ENCODE peak calls at places on chromosomes 3 and 15, in seven cellular contexts. X, S, M, G, V, Y and N are unnamed samples.

GRCh38 chr3:68256635-68257034 is 602.2 kb upstream of the SUCLG2 start:
- DNase-seq in X (peak; percentile 47), S (peak; percentile 46), M (no peak), G (peak; percentile 11), V (no peak), Y (no peak), N (peak; percentile 19)

GRCh38 chr15:63599401-63600000 is 2.3 kb downstream of the FBXL22 start:
- DNase-seq in X (peak; percentile 72), S (peak; percentile 31), M (peak; percentile 78), G (peak; percentile 68), V (no peak), Y (no peak), N (peak; percentile 76)

GRCh38 chr3:46881819-46882376 is 4.4 kb downstream of the PTH1R start:
- DNase-seq in X (peak; percentile 27), S (peak; percentile 57), M (no peak), G (no peak), V (no peak), Y (no peak), N (no peak)

GRCh38 chr15:71116366-71116765 is 1.1 kb downstream of the THSD4 start:
- DNase-seq in X (peak; percentile 5), S (no peak), M (no peak), G (peak; percentile 34), V (no peak), Y (no peak), N (no peak)

GRCh38 chr3:182124187-182124586 is 412.5 kb downstream of the SOX2 start:
- DNase-seq in X (no peak), S (no peak), M (no peak), G (no peak), V (no peak), Y (no peak), N (no peak)

GRCh38 chr3:114624676-114625181 is 330.9 kb downstream of the TIGIT start:
- DNase-seq in X (peak; percentile 4), S (peak; percentile 25), M (peak; percentile 95), G (peak; percentile 92), V (no peak), Y (peak; percentile 55), N (peak; percentile 97)

GRCh38 chr15:54659668-54660067 is 537.1 kb downstream of the RSL24D1 start:
- DNase-seq in X (no peak), S (no peak), M (no peak), G (no peak), V (no peak), Y (no peak), N (no peak)

GRCh38 chr3:1092771-1093170 is at the start of gene CNTN6:
- DNase-seq in X (no peak), S (peak; percentile 43), M (peak; percentile 20), G (no peak), V (no peak), Y (no peak), N (peak; percentile 53)

GRCh38 chr15:91413142-91413541 is 313.1 kb downstream of the SV2B start:
- DNase-seq in X (no peak), S (no peak), M (no peak), G (no peak), V (no peak), Y (no peak), N (no peak)

GRCh38 chr3:133758969-133759739 is 13.0 kb downstream of the TF start:
- DNase-seq in X (no peak), S (no peak), M (no peak), G (no peak), V (no peak), Y (no peak), N (no peak)

GRCh38 chr3:126514161-126514560 is 3.4 kb downstream of the UROC1 start:
- DNase-seq in X (no peak), S (peak; percentile 4), M (no peak), G (no peak), V (no peak), Y (no peak), N (no peak)